ENCODE peak calls at places on chromosomes 6 and 20, in five cellular contexts. G, I, U, Y and F are unnamed samples.

GRCh38 chr6:106927531-106928398 is 46.8 kb downstream of the CD24 start:
- DNase-seq in G (peak), Y (no peak), I (peak), U (peak), F (peak)

GRCh38 chr20:47360207-47360488 is 3.6 kb upstream of the ZMYND8 start:
- DNase-seq in G (peak), I (no peak), U (peak), Y (no peak), F (no peak)

GRCh38 chr6:142349215-142349823 is 47.5 kb downstream of the ADGRG6 start:
- DNase-seq in U (no peak), G (no peak), I (no peak), Y (no peak), F (no peak)

GRCh38 chr6:12266571-12266970 is 23.6 kb upstream of the EDN1 start:
- DNase-seq in U (peak), I (no peak), G (no peak), Y (no peak), F (no peak)

GRCh38 chr6:37565267-37566208 is 65.8 kb upstream of the CCDC167 start:
- DNase-seq in U (no peak), G (no peak), I (peak), Y (no peak), F (no peak)

GRCh38 chr6:7137335-7138106 is 29.8 kb downstream of the RREB1 start:
- DNase-seq in U (no peak), G (peak), Y (no peak), I (peak), F (no peak)

GRCh38 chr20:835220-836045 is 1.9 kb downstream of the FAM110A start:
- DNase-seq in G (no peak), I (no peak), Y (no peak), U (no peak), F (no peak)

GRCh38 chr20:49768204-49769124 is 44.2 kb upstream of the SLC9A8 start:
- DNase-seq in I (peak), U (peak), G (peak), Y (no peak), F (no peak)

GRCh38 chr20:9204979-9205378 is 136.1 kb downstream of the PLCB4 start:
- DNase-seq in Y (no peak), U (no peak), G (no peak), I (no peak), F (no peak)

GRCh38 chr6:56766806-56767178 is 124.1 kb upstream of the DST start:
- DNase-seq in Y (no peak), G (no peak), U (peak), I (no peak), F (no peak)

GRCh38 chr6:34667481-34668238 is 28.9 kb downstream of the ILRUN start:
- DNase-seq in G (no peak), U (no peak), Y (no peak), I (no peak), F (no peak)

GRCh38 chr6:119683022-119683421 is 333.5 kb upstream of the MAN1A1 start:
- DNase-seq in U (no peak), I (no peak), Y (no peak), G (no peak), F (no peak)

GRCh38 chr20:41202426-41202825 is 65.1 kb downstream of the PLCG1 start:
- DNase-seq in G (no peak), Y (no peak), U (no peak), I (no peak), F (no peak)

GRCh38 chr6:2768696-2769095 is 3.5 kb downstream of the WRNIP1 start:
- DNase-seq in U (peak), Y (no peak), G (no peak), I (no peak), F (no peak)

GRCh38 chr6:2770171-2770570 is 5.0 kb downstream of the WRNIP1 start:
- DNase-seq in Y (no peak), G (no peak), I (no peak), U (no peak), F (no peak)

GRCh38 chr6:2772840-2773239 is 7.6 kb downstream of the WRNIP1 start:
- DNase-seq in G (no peak), Y (no peak), U (no peak), I (no peak), F (no peak)

GRCh38 chr6:2773450-2773849 is 8.3 kb downstream of the WRNIP1 start:
- DNase-seq in Y (no peak), I (no peak), U (no peak), G (no peak), F (no peak)

DNA sequence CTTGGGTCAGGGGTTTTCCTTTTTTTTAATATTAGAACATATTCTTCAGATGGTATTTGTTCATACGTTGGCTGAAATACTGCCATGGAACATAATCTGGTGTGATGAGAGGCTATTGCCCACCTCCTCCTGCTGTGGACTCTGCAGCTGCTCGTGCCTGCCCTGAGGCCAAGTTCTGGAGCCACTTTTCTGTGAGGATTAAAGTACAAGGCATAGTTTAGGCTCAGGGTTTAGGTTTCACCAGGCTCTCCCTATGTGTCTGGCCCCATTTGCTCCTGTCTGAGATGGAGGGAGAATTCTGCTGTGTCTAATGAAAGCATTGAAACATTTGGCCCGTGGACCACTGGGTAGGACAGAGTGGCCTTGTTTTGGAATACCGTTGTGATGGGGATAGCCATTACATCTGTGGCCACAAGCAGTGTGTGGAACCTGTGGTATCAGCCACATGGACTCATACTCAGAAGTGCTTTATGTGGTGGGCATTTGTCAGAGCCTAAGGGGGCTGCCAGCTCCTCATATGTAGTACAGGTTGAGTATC is 5.9 kb downstream of the WRNIP1 start:
- DNase-seq in U (no peak), G (no peak), I (no peak), Y (no peak), F (no peak)
- H3K27ac ChIP-seq in U (no peak), G (no peak), I (no peak), Y (no peak), F (no peak)

DNA sequence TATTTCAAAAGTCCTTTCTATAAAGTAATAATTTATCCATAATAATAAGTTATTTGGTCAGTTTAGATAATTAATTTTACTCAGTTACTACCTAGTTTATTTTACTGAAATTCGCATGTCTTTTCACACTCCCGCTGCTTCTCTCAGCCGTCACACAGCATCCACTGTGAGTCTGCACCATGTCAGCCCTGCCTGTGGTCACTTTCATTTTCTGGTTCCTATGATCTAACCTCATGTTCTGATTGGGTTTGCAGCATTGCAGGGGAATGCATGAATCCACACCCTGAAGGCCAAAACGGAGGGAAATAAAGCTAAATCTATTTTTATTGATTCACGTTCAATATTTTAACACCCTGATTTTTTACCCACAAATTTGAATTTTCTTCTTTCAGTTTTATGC is 47.4 kb downstream of the PDE10A start:
- DNase-seq in Y (no peak), U (no peak), G (no peak), I (no peak), F (no peak)
- H3K9ac ChIP-seq in Y (no peak), U (no peak), G (no peak), I (no peak), F (no peak)

GRCh38 chr6:111480988-111481830 is 1.8 kb downstream of the REV3L start:
- DNase-seq in Y (no peak), I (no peak), U (no peak), G (no peak), F (no peak)

GRCh38 chr6:111478749-111479148 is 4.3 kb downstream of the REV3L start:
- DNase-seq in Y (peak), I (no peak), G (no peak), U (peak), F (no peak)

GRCh38 chr6:111474771-111475170 is 8.2 kb downstream of the REV3L start:
- DNase-seq in Y (no peak), G (no peak), U (no peak), I (no peak), F (no peak)

GRCh38 chr6:111477481-111477938 is 5.5 kb downstream of the REV3L start:
- DNase-seq in G (no peak), U (no peak), Y (no peak), I (no peak), F (no peak)

GRCh38 chr6:111478064-111478476 is 4.9 kb downstream of the REV3L start:
- DNase-seq in U (peak), I (no peak), Y (no peak), G (no peak), F (no peak)
- H3K27ac ChIP-seq in U (no peak), I (no peak), Y (peak), G (no peak), F (peak)

DNA sequence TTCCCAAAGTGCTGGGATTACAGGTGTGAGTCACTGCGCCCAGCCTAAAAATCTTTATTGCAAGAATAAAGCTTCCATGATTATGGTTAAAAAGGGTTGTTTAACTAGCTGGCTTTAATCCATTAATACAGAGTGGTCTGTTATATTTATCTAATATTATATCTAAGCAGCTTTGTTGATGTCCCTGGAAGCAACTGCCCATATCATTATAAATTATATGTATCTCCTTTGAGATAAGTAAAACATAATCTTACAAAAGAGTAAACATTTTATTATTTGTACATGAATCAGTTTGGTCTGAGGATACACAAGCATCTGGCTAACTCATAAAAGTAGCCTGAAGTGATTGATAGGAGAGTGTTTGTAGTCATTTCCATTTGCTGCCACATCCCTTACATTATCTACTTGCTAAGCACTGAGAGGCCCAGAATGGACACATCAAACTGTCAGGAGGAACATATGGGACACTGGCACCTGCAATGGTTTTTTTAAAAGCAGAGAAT is 46.9 kb downstream of the TRAF3IP2 start:
- DNase-seq in I (no peak), Y (no peak), G (no peak), U (no peak), F (no peak)
- H3K9ac ChIP-seq in I (no peak), Y (no peak), G (no peak), U (no peak), F (no peak)